ENCODE peak calls at places on chromosomes 16 and 17, in five cellular contexts. B is COR-L47; E is CD4-positive, alpha-beta T cell; Q is uterus; Z is effector memory CD8-positive, alpha-beta T cell. T is an unnamed sample.

GRCh38 chr17:48804936-48805411 is 12.1 kb downstream of the TTLL6 start:
- DNase-seq in Z (peak; percentile 70), B (peak; percentile 39), E (peak; percentile 59), Q (peak; percentile 39), T (peak; percentile 56)

GRCh38 chr17:47423406-47424295 is 99.9 kb downstream of the EFCAB13 start:
- DNase-seq in E (no peak), B (no peak), Q (no peak), Z (no peak), T (no peak)

GRCh38 chr17:13755851-13756250 is 154.1 kb upstream of the HS3ST3A1 start:
- DNase-seq in Q (no peak), Z (no peak), B (no peak), E (no peak), T (no peak)

GRCh38 chr16:62058412-62058811 is 22.2 kb upstream of the CDH8 start:
- DNase-seq in Q (no peak), B (no peak), E (no peak), Z (no peak), T (no peak)

GRCh38 chr17:9875441-9875840 is 29.6 kb downstream of the RCVRN start:
- DNase-seq in Z (no peak), B (no peak), E (no peak), Q (peak; percentile 51), T (no peak)

GRCh38 chr16:85037050-85037410 is 9.4 kb downstream of the KIAA0513 start:
- DNase-seq in Z (no peak), E (no peak), Q (no peak), B (no peak), T (no peak)

GRCh38 chr16:31488630-31489564 is 6.0 kb downstream of the SLC5A2 start:
- DNase-seq in Z (no peak), E (no peak), Q (no peak), B (no peak), T (no peak)

GRCh38 chr16:84540194-84540593 is 35.7 kb upstream of the MEAK7 start:
- DNase-seq in B (no peak), Z (no peak), Q (no peak), E (no peak), T (no peak)

GRCh38 chr17:82938486-82939212 is 98.8 kb upstream of the ZNF750 start:
- DNase-seq in E (no peak), Q (peak; percentile 6), Z (no peak), B (no peak), T (no peak)

GRCh38 chr17:56995776-56996175 is 17.8 kb downstream of the SCPEP1 start:
- DNase-seq in E (no peak), Z (no peak), B (no peak), Q (no peak), T (no peak)

GRCh38 chr16:66395806-66396555 is 29.5 kb downstream of the CDH5 start:
- DNase-seq in Q (no peak), B (no peak), E (no peak), Z (no peak), T (no peak)

GRCh38 chr16:51431517-51432241 is 280.6 kb upstream of the SALL1 start:
- DNase-seq in Q (peak; percentile 33), E (no peak), B (peak; percentile 21), Z (no peak), T (no peak)

GRCh38 chr17:28951991-28952975 is 965 bp upstream of the PHF12 start:
- DNase-seq in B (peak; percentile 99), E (peak; percentile 93), Q (peak; percentile 99), Z (peak; percentile 95), T (peak; percentile 96)

GRCh38 chr17:17628388-17629008 is 37.0 kb upstream of the PEMT start:
- DNase-seq in B (no peak), E (peak; percentile 20), Z (peak; percentile 35), Q (no peak), T (peak; percentile 27)

GRCh38 chr17:41492771-41493170 is 3.1 kb upstream of the KRT36 start:
- DNase-seq in E (no peak), B (peak; percentile 76), Z (no peak), Q (peak; percentile 46), T (no peak)

GRCh38 chr17:31424944-31425582 is 33.6 kb downstream of the RAB11FIP4 start:
- DNase-seq in Z (no peak), B (no peak), E (no peak), Q (no peak), T (no peak)

GRCh38 chr17:62626719-62627218 is 701 bp upstream of the MRC2 start:
- DNase-seq in E (no peak), B (no peak), Z (no peak), Q (peak; percentile 85), T (no peak)

GRCh38 chr16:79823644-79824043 is 223.1 kb upstream of the MAF start:
- DNase-seq in Q (no peak), Z (no peak), B (no peak), E (no peak), T (no peak)

GRCh38 chr17:64938925-64939474 is 19.7 kb upstream of the LRRC37A3 start:
- DNase-seq in Q (no peak), B (no peak), E (peak; percentile 14), Z (no peak), T (no peak)

GRCh38 chr16:85253127-85253941 is 141.1 kb upstream of the CIBAR2 start:
- DNase-seq in B (no peak), E (peak; percentile 53), Z (peak; percentile 62), Q (no peak), T (peak; percentile 53)

GRCh38 chr17:53278466-53278865 is 544.3 kb upstream of the KIF2B start:
- DNase-seq in E (no peak), B (no peak), Q (no peak), Z (no peak), T (no peak)

GRCh38 chr17:2731807-2732206 is 17.6 kb downstream of the CCDC92B start:
- DNase-seq in B (no peak), E (no peak), Z (no peak), Q (no peak), T (no peak)

GRCh38 chr16:23835390-23836077 is at the start of gene PRKCB:
- DNase-seq in Z (peak; percentile 92), Q (peak; percentile 70), B (no peak), E (peak; percentile 79), T (peak; percentile 87)

GRCh38 chr17:64130559-64131001 is 636 bp upstream of the ERN1 start:
- DNase-seq in Q (peak; percentile 63), B (no peak), Z (no peak), E (no peak), T (peak; percentile 42)

GRCh38 chr17:68248886-68249872 is 1.3 kb downstream of the AMZ2 start:
- DNase-seq in E (no peak), Z (no peak), B (no peak), Q (no peak), T (no peak)

GRCh38 chr17:17097763-17098345 is 55.6 kb downstream of the MPRIP start:
- DNase-seq in Q (no peak), E (no peak), B (no peak), Z (no peak), T (no peak)

GRCh38 chr17:58315750-58316149 is 12.8 kb downstream of the TSPOAP1 start:
- DNase-seq in E (no peak), Q (no peak), B (no peak), Z (no peak), T (no peak)

GRCh38 chr16:3004319-3004718 is 8.4 kb upstream of the CLDN9 start:
- DNase-seq in Z (no peak), B (no peak), E (no peak), Q (no peak), T (no peak)

GRCh38 chr17:79977711-79978544 is 57.7 kb downstream of the TBC1D16 start:
- DNase-seq in E (no peak), Z (no peak), Q (peak; percentile 64), B (no peak), T (no peak)

GRCh38 chr16:49739381-49739780 is 116.5 kb downstream of the ZNF423 start:
- DNase-seq in B (no peak), Z (no peak), Q (no peak), E (no peak), T (no peak)